ENCODE peak calls at places on chromosomes 12 and 14, in six cellular contexts. L is A549, T is HepG2, Z is GM12878, H is endothelial cell of umbilical vein, O is K562. R is an unnamed sample.
A peak's percentile ranks its signal among the peaks of the same experiment; 100 is the strongest.

GRCh38 chr12:81329088-81329487 is 251.2 kb downstream of the ACSS3 start:
- DNase-seq in T (peak; percentile 42), O (peak; percentile 4), L (no peak), Z (no peak), H (peak; percentile 2), R (peak; percentile 46)

GRCh38 chr12:64097346-64098105 is 124.6 kb downstream of the KICS2 start:
- DNase-seq in T (no peak), O (no peak), L (no peak), Z (no peak), H (peak; percentile 59), R (no peak)

GRCh38 chr12:113299619-113300237 is 35.2 kb downstream of the SLC8B1 start:
- DNase-seq in O (peak; percentile 88), L (peak; percentile 93), Z (no peak), H (peak; percentile 58), T (peak; percentile 54), R (peak; percentile 69)

GRCh38 chr14:95319312-95320075 is at the start of gene CLMN:
- DNase-seq in T (no peak), Z (no peak), L (peak; percentile 47), O (peak; percentile 87), H (peak; percentile 25), R (peak; percentile 58)

GRCh38 chr14:20799955-20800544 is 2.6 kb downstream of the RNASE1 start:
- DNase-seq in O (peak; percentile 23), Z (no peak), H (peak; percentile 90), T (peak; percentile 30), L (no peak), R (peak; percentile 70)

GRCh38 chr12:77751939-77752338 is 78.8 kb upstream of the NAV3 start:
- DNase-seq in Z (no peak), O (no peak), H (peak; percentile 82), L (no peak), T (no peak), R (no peak)

GRCh38 chr12:89179983-89180382 is 172.3 kb downstream of the DUSP6 start:
- DNase-seq in O (no peak), Z (no peak), T (no peak), L (peak; percentile 31), H (peak; percentile 91), R (peak; percentile 85)

GRCh38 chr14:50362791-50363733 is 33.6 kb downstream of the CDKL1 start:
- DNase-seq in O (no peak), H (no peak), T (no peak), L (no peak), Z (no peak), R (no peak)

GRCh38 chr14:38158468-38158867 is 49.2 kb upstream of the SSTR1 start:
- DNase-seq in O (no peak), Z (no peak), L (no peak), T (no peak), H (peak; percentile 72), R (no peak)

GRCh38 chr12:3770891-3771290 is 18.0 kb upstream of the CRACR2A start:
- DNase-seq in H (peak; percentile 41), Z (no peak), L (no peak), O (no peak), T (no peak), R (no peak)

GRCh38 chr14:45990252-45990651 is 661.3 kb downstream of the RPL10L start:
- DNase-seq in T (no peak), H (no peak), Z (no peak), L (no peak), O (peak; percentile 3), R (peak; percentile 19)

GRCh38 chr14:24058951-24059475 is 7.2 kb downstream of the CARMIL3 start:
- DNase-seq in O (no peak), T (no peak), H (no peak), Z (no peak), L (no peak), R (no peak)

GRCh38 chr12:132170094-132170636 is 25.9 kb downstream of the NOC4L start:
- DNase-seq in Z (no peak), T (no peak), H (peak; percentile 47), O (no peak), L (no peak), R (no peak)

GRCh38 chr12:54997914-54998507 is 13.4 kb upstream of the TESPA1 start:
- DNase-seq in O (no peak), L (no peak), T (no peak), Z (no peak), H (no peak), R (no peak)

GRCh38 chr14:30297856-30298255 is 261.1 kb upstream of the G2E3 start:
- DNase-seq in O (no peak), T (no peak), Z (no peak), H (no peak), L (no peak), R (no peak)

GRCh38 chr12:263574-263973 is 938 bp upstream of the SLC6A13 start:
- DNase-seq in H (no peak), T (no peak), O (no peak), Z (no peak), L (no peak), R (no peak)

GRCh38 chr14:42222924-42223471 is 616.3 kb downstream of the LRFN5 start:
- DNase-seq in L (no peak), O (no peak), T (no peak), Z (peak; percentile 67), H (no peak), R (no peak)

GRCh38 chr12:14567311-14568195 is at the start of gene PLBD1:
- DNase-seq in T (no peak), O (peak; percentile 54), L (peak; percentile 37), Z (no peak), H (peak; percentile 8), R (no peak)

GRCh38 chr12:53631721-53632120 is 5.5 kb upstream of the ATF7 start:
- DNase-seq in O (no peak), T (no peak), Z (no peak), H (no peak), L (no peak), R (no peak)

GRCh38 chr14:100025111-100025510 is 40.1 kb upstream of the EVL start:
- DNase-seq in L (peak; percentile 49), H (peak; percentile 35), T (peak; percentile 35), O (peak; percentile 52), Z (no peak), R (peak; percentile 86)

GRCh38 chr14:98959958-98960616 is 311.9 kb downstream of the BCL11B start:
- DNase-seq in Z (no peak), O (no peak), T (no peak), H (no peak), L (no peak), R (no peak)

GRCh38 chr12:46124132-46124847 is 133.9 kb upstream of the SCAF11 start:
- DNase-seq in H (no peak), L (no peak), O (no peak), Z (no peak), T (no peak), R (no peak)

GRCh38 chr12:46131729-46132128 is 137.1 kb downstream of the SLC38A1 start:
- DNase-seq in L (no peak), O (no peak), H (no peak), T (no peak), Z (no peak), R (peak; percentile 41)

GRCh38 chr12:46124848-46125619 is 134.7 kb upstream of the SCAF11 start:
- DNase-seq in H (peak; percentile 75), Z (no peak), O (peak; percentile 35), L (peak; percentile 59), T (peak; percentile 59), R (peak; percentile 82)

DNA sequence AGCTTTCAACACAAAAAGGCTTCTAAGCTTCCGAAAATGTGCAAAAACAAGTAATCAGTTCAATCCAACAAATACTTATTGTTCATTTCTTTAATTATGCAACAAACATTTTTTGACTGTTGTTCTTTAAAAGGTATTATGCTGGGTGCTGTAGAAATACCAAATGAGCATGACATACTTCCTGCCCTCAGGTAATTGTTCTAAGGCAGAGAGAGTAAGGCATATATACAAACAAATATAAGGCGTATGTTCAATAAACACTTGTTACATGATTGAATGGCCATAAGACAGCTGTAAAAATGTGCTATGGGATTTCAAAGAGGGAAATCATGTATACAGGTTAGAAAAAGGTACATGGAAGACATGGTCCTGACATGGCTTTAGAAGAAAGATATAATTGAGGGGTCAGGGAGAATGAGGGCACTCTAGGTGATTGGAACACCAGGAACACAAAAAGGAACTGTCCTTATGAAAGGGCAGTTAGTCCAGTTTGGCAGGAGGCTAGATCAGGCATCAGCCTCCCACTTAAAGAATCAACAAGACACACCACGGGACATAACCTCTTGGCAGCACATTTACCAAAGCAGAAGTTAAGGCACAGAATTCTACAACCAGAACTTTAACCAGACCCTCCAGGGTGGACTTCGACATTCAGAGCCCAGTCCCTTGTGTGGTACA is 135.8 kb upstream of the SCAF11 start:
- DNase-seq in Z (no peak), L (no peak), T (no peak), H (no peak), O (no peak), R (no peak)
- TF ChIP-seq MYC in Z (no peak), L (no peak), T (no peak), H (no peak), O (no peak), R (no peak)

DNA sequence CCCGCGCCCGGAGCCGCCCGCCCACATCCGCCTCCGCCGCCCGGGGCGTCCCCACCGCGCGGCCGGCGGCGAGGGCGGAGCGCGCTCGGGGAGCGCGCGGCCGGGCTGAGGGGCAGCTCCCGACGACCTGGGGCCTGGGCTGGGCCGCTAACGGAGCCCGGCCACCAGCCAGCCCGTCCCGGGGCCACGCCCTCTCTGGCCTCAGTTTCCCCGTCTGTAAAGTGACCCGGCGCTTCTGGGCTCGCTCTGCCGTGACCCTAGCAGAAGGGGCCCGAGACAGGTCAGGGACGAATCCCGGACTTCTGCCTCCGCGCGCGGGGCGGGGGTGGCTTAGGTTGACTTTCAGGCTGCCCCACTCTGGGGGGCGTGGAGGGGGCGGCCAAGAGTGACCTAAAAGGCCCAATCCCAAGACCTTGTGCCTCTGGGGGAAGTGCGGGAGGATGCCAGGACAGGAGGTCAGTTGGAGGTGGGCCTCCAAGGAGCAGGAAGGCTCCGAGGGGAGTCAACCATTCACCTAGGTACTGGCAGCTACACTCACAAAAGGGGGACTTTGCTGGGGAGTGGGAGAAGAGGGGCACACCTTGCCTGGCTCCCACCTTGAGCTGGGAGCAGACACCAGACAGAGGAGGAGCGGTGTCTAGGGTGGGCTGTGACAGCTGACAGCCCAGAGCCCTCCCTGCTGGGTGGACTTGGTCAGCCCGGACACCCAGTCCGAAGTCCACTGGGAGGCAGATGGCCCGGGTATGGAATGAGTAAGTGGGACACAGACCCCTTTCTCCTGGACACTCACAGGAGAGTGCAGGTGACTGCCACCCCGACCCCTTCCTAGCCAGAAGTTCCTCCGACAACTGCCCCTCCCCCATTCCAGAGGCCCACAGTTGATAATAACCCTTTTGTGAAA is 483 bp upstream of the AKT1 start:
- DNase-seq in O (peak; percentile 33), T (peak; percentile 60), Z (no peak), H (no peak), L (peak; percentile 67), R (peak; percentile 65)
- TF ChIP-seq POLR2A in O (peak; percentile 60), T (no peak), Z (peak; percentile 75), H (peak; percentile 45), L (peak; percentile 80), R (peak; percentile 67)

GRCh38 chr14:82872494-82872893 is 1338.8 kb upstream of the SEL1L start:
- DNase-seq in L (no peak), Z (no peak), T (no peak), H (no peak), O (no peak), R (peak; percentile 37)
- TF ChIP-seq CTCF in L (no peak), Z (no peak), T (no peak), H (no peak), O (no peak), R (peak; percentile 44)

GRCh38 chr12:51172515-51173431 is at the start of gene TFCP2:
- DNase-seq in L (peak; percentile 98), T (peak; percentile 93), Z (peak; percentile 82), H (peak; percentile 97), O (peak; percentile 95), R (peak; percentile 99)

GRCh38 chr12:51177897-51178296 is 5.0 kb upstream of the TFCP2 start:
- DNase-seq in L (no peak), O (no peak), T (no peak), H (no peak), Z (no peak), R (no peak)

GRCh38 chr12:51174501-51174900 is 1.6 kb upstream of the TFCP2 start:
- DNase-seq in L (no peak), Z (no peak), H (no peak), T (no peak), O (no peak), R (no peak)

GRCh38 chr12:51171884-51172514 is 936 bp downstream of the TFCP2 start:
- DNase-seq in H (peak; percentile 62), Z (peak; percentile 17), O (no peak), T (peak; percentile 16), L (no peak), R (peak; percentile 54)
- TF ChIP-seq MYC in H (no peak), Z (no peak), O (no peak), T (no peak), L (no peak), R (no peak)